ENCODE peak calls at places on chromosomes 4 and X, in ten cellular contexts. E is cardiac fibroblast, M is stomach, H is mammary epithelial cell, A is mucosa of descending colon, U is CD14-positive monocyte, P is coronary artery, T is NB4, Q is kidney epithelial cell, S is HFFc6. D is an unnamed sample.

GRCh38 chr4:75432683-75433082 is 81.5 kb downstream of the RCHY1 start:
- DNase-seq in E (peak; percentile 27), M (no peak), H (peak; percentile 17), A (no peak), U (no peak), P (no peak), T (peak; percentile 47), Q (no peak), S (peak; percentile 10), D (peak; percentile 21)

GRCh38 chr4:45317276-45317675 is 590.9 kb upstream of the GNPDA2 start:
- DNase-seq in E (peak; percentile 0), M (no peak), H (peak; percentile 62), A (no peak), U (no peak), P (no peak), T (peak; percentile 9), Q (no peak), S (no peak), D (no peak)

GRCh38 chr4:2873329-2873728 is 29.7 kb downstream of the ADD1 start:
- DNase-seq in E (no peak), M (no peak), H (no peak), A (no peak), U (no peak), P (no peak), T (no peak), Q (no peak), S (no peak), D (no peak)

GRCh38 chrX:107825698-107826285 is at the start of gene MID2:
- DNase-seq in E (peak; percentile 51), M (peak; percentile 67), H (peak; percentile 67), A (peak; percentile 66), U (no peak), P (peak; percentile 77), T (no peak), Q (peak; percentile 14), S (peak; percentile 33), D (peak; percentile 25)

GRCh38 chrX:9342581-9343051 is 122.2 kb upstream of the TBL1X start:
- DNase-seq in E (peak; percentile 86), M (peak; percentile 83), H (no peak), A (peak; percentile 84), U (peak; percentile 78), P (peak; percentile 92), T (peak; percentile 88), Q (no peak), S (peak; percentile 65), D (peak; percentile 84)

GRCh38 chrX:77087529-77088169 is 359.5 kb upstream of the FGF16 start:
- DNase-seq in E (peak; percentile 61), M (no peak), H (no peak), A (no peak), U (no peak), P (no peak), T (no peak), Q (no peak), S (peak; percentile 13), D (no peak)

GRCh38 chr4:53100801-53101581 is 238.9 kb downstream of the RASL11B start:
- DNase-seq in E (peak; percentile 81), M (no peak), H (peak; percentile 40), A (no peak), U (no peak), P (no peak), T (no peak), Q (no peak), S (peak; percentile 62), D (no peak)

GRCh38 chrX:54411732-54412131 is 28.5 kb upstream of the TSR2 start:
- DNase-seq in E (no peak), M (no peak), H (no peak), A (no peak), U (no peak), P (no peak), T (no peak), Q (no peak), S (no peak), D (no peak)

DNA sequence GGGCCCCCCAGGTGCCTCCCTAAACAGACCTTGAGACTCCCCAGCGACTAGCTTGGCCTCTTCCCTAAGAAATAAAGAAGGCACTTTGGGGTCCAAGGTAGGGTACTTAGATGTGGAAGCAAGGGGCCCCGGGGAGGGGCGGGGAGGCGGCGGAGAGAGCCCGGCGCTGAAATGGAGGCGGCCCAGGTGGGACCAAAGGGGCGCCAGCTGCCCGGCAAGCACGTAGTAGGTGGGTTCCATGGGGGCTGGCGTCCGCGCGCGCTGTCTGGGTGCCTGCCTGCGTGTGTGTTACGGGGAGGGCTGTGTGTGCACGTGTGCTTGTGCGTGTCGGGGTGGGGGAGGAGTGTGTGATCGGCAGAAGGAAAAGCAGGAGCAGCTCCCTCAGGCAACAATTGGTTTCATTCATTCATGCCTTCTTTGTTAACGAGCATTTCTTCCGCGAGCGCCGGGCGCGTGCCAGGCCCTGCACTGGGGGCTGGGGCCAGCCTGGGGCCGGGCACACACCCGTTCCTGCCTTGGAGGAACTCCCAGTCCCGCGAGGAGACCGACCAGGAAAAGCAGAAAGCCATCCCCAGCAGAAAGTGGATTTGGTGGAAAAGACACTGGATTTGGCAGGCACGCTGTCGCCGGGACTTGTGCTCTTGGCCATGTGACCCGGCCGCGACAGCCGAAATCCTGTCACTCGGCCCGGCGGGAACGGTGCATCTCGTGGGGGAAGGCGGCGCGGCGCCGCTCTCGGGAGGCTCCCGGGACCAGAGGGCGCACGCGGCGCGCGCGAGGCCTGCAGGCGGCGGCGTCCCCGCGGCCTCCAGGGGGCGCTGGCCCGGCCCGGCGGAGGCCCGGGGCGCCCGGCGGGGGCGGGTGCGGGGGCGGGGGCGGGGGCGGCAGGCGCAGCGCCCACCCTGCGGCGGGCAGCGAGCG is 3.3 kb upstream of the DUSP9 start:
- DNase-seq in E (peak; percentile 8), M (no peak), H (no peak), A (no peak), U (no peak), P (no peak), T (peak; percentile 24), Q (no peak), S (no peak), D (peak; percentile 51)
- TF ChIP-seq CTCF in E (no peak), M (no peak), H (no peak), A (no peak), U (no peak), P (no peak), T (no peak), Q (no peak), S (no peak), D (peak; percentile 47)

DNA sequence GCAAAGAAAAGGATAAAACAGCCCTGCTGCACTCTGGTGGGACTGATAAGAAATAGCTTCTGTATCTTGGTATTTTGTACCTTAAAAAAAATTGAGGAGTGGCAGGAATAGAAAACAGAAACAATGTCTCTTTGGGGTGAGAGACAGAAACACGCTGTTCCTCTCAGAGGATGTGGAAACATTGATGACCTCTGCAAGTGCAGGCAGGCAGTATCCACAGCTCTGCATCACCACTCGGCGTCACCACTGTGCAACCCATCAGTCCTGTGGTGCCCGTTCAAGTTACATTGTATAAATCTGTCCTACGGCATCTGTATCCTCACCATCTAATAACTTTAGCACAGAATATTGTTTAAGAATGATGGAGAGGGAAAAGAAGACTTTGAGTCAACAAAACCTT is 152.4 kb upstream of the SPRY1 start:
- DNase-seq in E (peak; percentile 54), M (peak; percentile 30), H (peak; percentile 85), A (no peak), U (peak; percentile 49), P (no peak), T (peak; percentile 7), Q (no peak), S (no peak), D (no peak)
- TF ChIP-seq CTCF in E (no peak), M (no peak), H (no peak), A (no peak), U (no peak), P (no peak), T (no peak), Q (peak; percentile 4), S (peak; percentile 38), D (no peak)

GRCh38 chr4:177380730-177381287 is 61.4 kb downstream of the AGA start:
- DNase-seq in E (peak; percentile 22), M (no peak), H (peak; percentile 6), A (no peak), U (peak; percentile 43), P (no peak), T (peak; percentile 41), Q (no peak), S (no peak), D (peak; percentile 31)
- TF ChIP-seq CTCF in E (peak; percentile 20), M (no peak), H (peak; percentile 28), A (no peak), U (no peak), P (no peak), T (peak; percentile 41), Q (peak; percentile 3), S (peak; percentile 59), D (peak; percentile 62)

GRCh38 chr4:185165605-185166063 is 22.6 kb downstream of the SLC25A4 start:
- DNase-seq in E (peak; percentile 40), M (no peak), H (peak; percentile 51), A (no peak), U (no peak), P (no peak), T (peak; percentile 71), Q (peak; percentile 50), S (peak; percentile 25), D (no peak)
- TF ChIP-seq CTCF in E (no peak), M (no peak), H (no peak), A (no peak), U (no peak), P (no peak), T (no peak), Q (no peak), S (no peak), D (no peak)